ENCODE peak calls at places on chromosomes 5 and 9, in six cellular contexts. One of them, this sample, is unnamed.

GRCh38 chr5:139984816-139985215 is 58.3 kb downstream of the NRG2 start:
- DNase-seq in sciatic nerve: no peak
- DNase-seq in stomach: no peak
- DNase-seq in HuH-7: no peak
- DNase-seq in mucosa of gallbladder: no peak
- DNase-seq in NCI-H1092 treated with DMSO at 0.1 percent for 48 hours: no peak
- DNase-seq in this sample: no peak

GRCh38 chr5:113510836-113511451 is 2.5 kb upstream of the YTHDC2 start:
- DNase-seq in sciatic nerve: no peak
- DNase-seq in stomach: no peak
- DNase-seq in HuH-7: no peak
- DNase-seq in mucosa of gallbladder: no peak
- DNase-seq in NCI-H1092 treated with DMSO at 0.1 percent for 48 hours: peak
- DNase-seq in this sample: no peak

GRCh38 chr9:94135222-94135621 is 51.0 kb downstream of the PTPDC1 start:
- DNase-seq in sciatic nerve: no peak
- DNase-seq in stomach: no peak
- DNase-seq in HuH-7: no peak
- DNase-seq in mucosa of gallbladder: peak
- DNase-seq in NCI-H1092 treated with DMSO at 0.1 percent for 48 hours: no peak
- DNase-seq in this sample: peak

GRCh38 chr9:20562051-20562450 is 60.2 kb downstream of the MLLT3 start:
- DNase-seq in sciatic nerve: no peak
- DNase-seq in stomach: no peak
- DNase-seq in HuH-7: no peak
- DNase-seq in mucosa of gallbladder: no peak
- DNase-seq in NCI-H1092 treated with DMSO at 0.1 percent for 48 hours: no peak
- DNase-seq in this sample: no peak

GRCh38 chr5:147427784-147428401 is 82.0 kb downstream of the DPYSL3 start:
- DNase-seq in sciatic nerve: no peak
- DNase-seq in stomach: no peak
- DNase-seq in HuH-7: no peak
- DNase-seq in mucosa of gallbladder: no peak
- DNase-seq in NCI-H1092 treated with DMSO at 0.1 percent for 48 hours: no peak
- DNase-seq in this sample: no peak

GRCh38 chr5:38780316-38780715 is 65.5 kb upstream of the OSMR start:
- DNase-seq in sciatic nerve: no peak
- DNase-seq in stomach: no peak
- DNase-seq in HuH-7: no peak
- DNase-seq in mucosa of gallbladder: no peak
- DNase-seq in NCI-H1092 treated with DMSO at 0.1 percent for 48 hours: no peak
- DNase-seq in this sample: no peak

GRCh38 chr9:80197661-80198060 is 625.9 kb downstream of the TLE4 start:
- DNase-seq in sciatic nerve: no peak
- DNase-seq in stomach: no peak
- DNase-seq in HuH-7: no peak
- DNase-seq in mucosa of gallbladder: no peak
- DNase-seq in NCI-H1092 treated with DMSO at 0.1 percent for 48 hours: no peak
- DNase-seq in this sample: no peak

GRCh38 chr9:70049236-70049635 is 5.6 kb downstream of the MAMDC2 start:
- DNase-seq in sciatic nerve: peak
- DNase-seq in stomach: peak
- DNase-seq in HuH-7: no peak
- DNase-seq in mucosa of gallbladder: peak
- DNase-seq in NCI-H1092 treated with DMSO at 0.1 percent for 48 hours: no peak
- DNase-seq in this sample: peak

GRCh38 chr9:136409557-136410455 is 608 bp downstream of the ENTR1 start:
- DNase-seq in sciatic nerve: no peak
- DNase-seq in stomach: peak
- DNase-seq in HuH-7: peak
- DNase-seq in mucosa of gallbladder: no peak
- DNase-seq in NCI-H1092 treated with DMSO at 0.1 percent for 48 hours: peak
- DNase-seq in this sample: peak

GRCh38 chr9:23088932-23089364 is 642.3 kb downstream of the DMRTA1 start:
- DNase-seq in sciatic nerve: no peak
- DNase-seq in stomach: no peak
- DNase-seq in HuH-7: no peak
- DNase-seq in mucosa of gallbladder: no peak
- DNase-seq in NCI-H1092 treated with DMSO at 0.1 percent for 48 hours: peak
- DNase-seq in this sample: no peak

GRCh38 chr5:37889612-37890317 is 49.9 kb upstream of the GDNF start:
- DNase-seq in sciatic nerve: no peak
- DNase-seq in stomach: no peak
- DNase-seq in HuH-7: no peak
- DNase-seq in mucosa of gallbladder: no peak
- DNase-seq in NCI-H1092 treated with DMSO at 0.1 percent for 48 hours: no peak
- DNase-seq in this sample: no peak

GRCh38 chr5:15249152-15249551 is 250.8 kb upstream of the FBXL7 start:
- DNase-seq in sciatic nerve: no peak
- DNase-seq in stomach: no peak
- DNase-seq in HuH-7: no peak
- DNase-seq in mucosa of gallbladder: no peak
- DNase-seq in NCI-H1092 treated with DMSO at 0.1 percent for 48 hours: no peak
- DNase-seq in this sample: no peak

GRCh38 chr5:37840036-37840909 is at the start of gene GDNF:
- DNase-seq in sciatic nerve: no peak
- DNase-seq in stomach: peak
- DNase-seq in HuH-7: peak
- DNase-seq in mucosa of gallbladder: peak
- DNase-seq in NCI-H1092 treated with DMSO at 0.1 percent for 48 hours: no peak
- DNase-seq in this sample: no peak

GRCh38 chr5:154385236-154385512 is 60.6 kb upstream of the SAP30L start:
- DNase-seq in sciatic nerve: no peak
- DNase-seq in stomach: no peak
- DNase-seq in HuH-7: no peak
- DNase-seq in mucosa of gallbladder: no peak
- DNase-seq in NCI-H1092 treated with DMSO at 0.1 percent for 48 hours: no peak
- DNase-seq in this sample: no peak

GRCh38 chr5:111929892-111930291 is 172.9 kb upstream of the NREP start:
- DNase-seq in sciatic nerve: no peak
- DNase-seq in stomach: no peak
- DNase-seq in HuH-7: peak
- DNase-seq in mucosa of gallbladder: no peak
- DNase-seq in NCI-H1092 treated with DMSO at 0.1 percent for 48 hours: no peak
- DNase-seq in this sample: no peak

GRCh38 chr5:56264417-56265025 is 31.4 kb upstream of the ANKRD55 start:
- DNase-seq in sciatic nerve: no peak
- DNase-seq in stomach: peak
- DNase-seq in HuH-7: peak
- DNase-seq in mucosa of gallbladder: peak
- DNase-seq in NCI-H1092 treated with DMSO at 0.1 percent for 48 hours: peak
- DNase-seq in this sample: peak

GRCh38 chr5:178590141-178590923 is at the start of gene COL23A1:
- DNase-seq in sciatic nerve: peak
- DNase-seq in stomach: peak
- DNase-seq in HuH-7: peak
- DNase-seq in mucosa of gallbladder: peak
- DNase-seq in NCI-H1092 treated with DMSO at 0.1 percent for 48 hours: peak
- DNase-seq in this sample: peak

GRCh38 chr9:69465473-69465872 is 140.5 kb downstream of the ENTREP1 start:
- DNase-seq in sciatic nerve: no peak
- DNase-seq in stomach: no peak
- DNase-seq in HuH-7: no peak
- DNase-seq in mucosa of gallbladder: no peak
- DNase-seq in NCI-H1092 treated with DMSO at 0.1 percent for 48 hours: no peak
- DNase-seq in this sample: no peak

GRCh38 chr5:140342287-140342686 is 4.1 kb downstream of the HBEGF start:
- DNase-seq in sciatic nerve: no peak
- DNase-seq in stomach: no peak
- DNase-seq in HuH-7: no peak
- DNase-seq in mucosa of gallbladder: peak
- DNase-seq in NCI-H1092 treated with DMSO at 0.1 percent for 48 hours: no peak
- DNase-seq in this sample: no peak

GRCh38 chr5:91384671-91385430 is 1.7 kb upstream of the ARRDC3 start:
- DNase-seq in sciatic nerve: no peak
- DNase-seq in stomach: peak
- DNase-seq in HuH-7: peak
- DNase-seq in mucosa of gallbladder: peak
- DNase-seq in NCI-H1092 treated with DMSO at 0.1 percent for 48 hours: peak
- DNase-seq in this sample: peak

GRCh38 chr5:34026089-34026761 is 16.8 kb downstream of the C1QTNF3 start:
- DNase-seq in sciatic nerve: no peak
- DNase-seq in stomach: peak
- DNase-seq in HuH-7: no peak
- DNase-seq in mucosa of gallbladder: peak
- DNase-seq in NCI-H1092 treated with DMSO at 0.1 percent for 48 hours: no peak
- DNase-seq in this sample: no peak

GRCh38 chr9:13351768-13352386 is 72.4 kb upstream of the MPDZ start:
- DNase-seq in sciatic nerve: no peak
- DNase-seq in stomach: no peak
- DNase-seq in HuH-7: peak
- DNase-seq in mucosa of gallbladder: peak
- DNase-seq in NCI-H1092 treated with DMSO at 0.1 percent for 48 hours: peak
- DNase-seq in this sample: no peak

GRCh38 chr9:77977210-77977611 is 54.4 kb downstream of the GNAQ start:
- DNase-seq in sciatic nerve: peak
- DNase-seq in stomach: peak
- DNase-seq in HuH-7: peak
- DNase-seq in mucosa of gallbladder: peak
- DNase-seq in NCI-H1092 treated with DMSO at 0.1 percent for 48 hours: peak
- DNase-seq in this sample: peak

GRCh38 chr9:124693403-124693802 is 77.7 kb downstream of the NR6A1 start:
- DNase-seq in sciatic nerve: no peak
- DNase-seq in stomach: no peak
- DNase-seq in HuH-7: no peak
- DNase-seq in mucosa of gallbladder: no peak
- DNase-seq in NCI-H1092 treated with DMSO at 0.1 percent for 48 hours: no peak
- DNase-seq in this sample: no peak

GRCh38 chr5:71954329-71954728 is 152.9 kb upstream of the MAP1B start:
- DNase-seq in sciatic nerve: no peak
- DNase-seq in stomach: no peak
- DNase-seq in HuH-7: no peak
- DNase-seq in mucosa of gallbladder: no peak
- DNase-seq in NCI-H1092 treated with DMSO at 0.1 percent for 48 hours: no peak
- DNase-seq in this sample: no peak